ENCODE peak calls at places on chromosomes 16 and 17, in eight cellular contexts. One of them, this sample, is unnamed.

GRCh38 chr16:80932725-80933124 is 74.0 kb downstream of the CMC2 start:
- DNase-seq in A549: peak; percentile 37
- DNase-seq in foreskin fibroblast: peak; percentile 88
- DNase-seq in fibroblast of lung: peak; percentile 92
- DNase-seq in choroid plexus epithelial cell: peak; percentile 77
- DNase-seq in mucosa of descending colon: peak; percentile 51
- DNase-seq in heart right ventricle: peak; percentile 69
- DNase-seq in epithelial cell of esophagus: peak; percentile 91
- DNase-seq in this sample: peak; percentile 95

GRCh38 chr16:29825145-29826044 is 5.1 kb downstream of the MVP start:
- DNase-seq in A549: peak; percentile 78
- DNase-seq in foreskin fibroblast: peak; percentile 81
- DNase-seq in fibroblast of lung: peak; percentile 91
- DNase-seq in choroid plexus epithelial cell: peak; percentile 87
- DNase-seq in mucosa of descending colon: peak; percentile 59
- DNase-seq in heart right ventricle: peak; percentile 52
- DNase-seq in epithelial cell of esophagus: no peak
- DNase-seq in this sample: peak; percentile 93

GRCh38 chr17:2905697-2906595 is 109.7 kb downstream of the RAP1GAP2 start:
- DNase-seq in A549: no peak
- DNase-seq in foreskin fibroblast: no peak
- DNase-seq in fibroblast of lung: no peak
- DNase-seq in choroid plexus epithelial cell: no peak
- DNase-seq in mucosa of descending colon: no peak
- DNase-seq in heart right ventricle: no peak
- DNase-seq in epithelial cell of esophagus: no peak
- DNase-seq in this sample: no peak

GRCh38 chr16:85615852-85616607 is 2.9 kb downstream of the GSE1 start:
- DNase-seq in A549: peak; percentile 79
- DNase-seq in foreskin fibroblast: peak; percentile 39
- DNase-seq in fibroblast of lung: peak; percentile 81
- DNase-seq in choroid plexus epithelial cell: peak; percentile 86
- DNase-seq in mucosa of descending colon: peak; percentile 85
- DNase-seq in heart right ventricle: peak; percentile 75
- DNase-seq in epithelial cell of esophagus: peak; percentile 72
- DNase-seq in this sample: peak; percentile 71

GRCh38 chr16:10578474-10579316 is 1.7 kb downstream of the EMP2 start:
- DNase-seq in A549: no peak
- DNase-seq in foreskin fibroblast: no peak
- DNase-seq in fibroblast of lung: peak; percentile 48
- DNase-seq in choroid plexus epithelial cell: no peak
- DNase-seq in mucosa of descending colon: peak; percentile 65
- DNase-seq in heart right ventricle: peak; percentile 44
- DNase-seq in epithelial cell of esophagus: peak; percentile 48
- DNase-seq in this sample: peak; percentile 20

GRCh38 chr17:57284583-57284982 is 28.3 kb downstream of the MSI2 start:
- DNase-seq in A549: no peak
- DNase-seq in foreskin fibroblast: no peak
- DNase-seq in fibroblast of lung: no peak
- DNase-seq in choroid plexus epithelial cell: no peak
- DNase-seq in mucosa of descending colon: no peak
- DNase-seq in heart right ventricle: no peak
- DNase-seq in epithelial cell of esophagus: no peak
- DNase-seq in this sample: no peak

GRCh38 chr17:61849674-61850073 is 13.7 kb downstream of the BRIP1 start:
- DNase-seq in A549: no peak
- DNase-seq in foreskin fibroblast: no peak
- DNase-seq in fibroblast of lung: no peak
- DNase-seq in choroid plexus epithelial cell: peak; percentile 51
- DNase-seq in mucosa of descending colon: no peak
- DNase-seq in heart right ventricle: no peak
- DNase-seq in epithelial cell of esophagus: peak; percentile 11
- DNase-seq in this sample: peak; percentile 19

GRCh38 chr17:58487589-58488427 is at the start of gene HSF5:
- DNase-seq in A549: no peak
- DNase-seq in foreskin fibroblast: no peak
- DNase-seq in fibroblast of lung: peak; percentile 8
- DNase-seq in choroid plexus epithelial cell: peak; percentile 4
- DNase-seq in mucosa of descending colon: peak; percentile 14
- DNase-seq in heart right ventricle: no peak
- DNase-seq in epithelial cell of esophagus: peak; percentile 19
- DNase-seq in this sample: no peak

GRCh38 chr16:56561126-56561525 is 3.7 kb upstream of the MT4 start:
- DNase-seq in A549: no peak
- DNase-seq in foreskin fibroblast: no peak
- DNase-seq in fibroblast of lung: no peak
- DNase-seq in choroid plexus epithelial cell: no peak
- DNase-seq in mucosa of descending colon: no peak
- DNase-seq in heart right ventricle: no peak
- DNase-seq in epithelial cell of esophagus: no peak
- DNase-seq in this sample: no peak

GRCh38 chr17:78132086-78132676 is 1.6 kb downstream of the TMC8 start:
- DNase-seq in A549: no peak
- DNase-seq in foreskin fibroblast: no peak
- DNase-seq in fibroblast of lung: no peak
- DNase-seq in choroid plexus epithelial cell: no peak
- DNase-seq in mucosa of descending colon: peak; percentile 67
- DNase-seq in heart right ventricle: no peak
- DNase-seq in epithelial cell of esophagus: peak; percentile 60
- DNase-seq in this sample: no peak

GRCh38 chr16:77059441-77059840 is 131.5 kb upstream of the MON1B start:
- DNase-seq in A549: no peak
- DNase-seq in foreskin fibroblast: no peak
- DNase-seq in fibroblast of lung: no peak
- DNase-seq in choroid plexus epithelial cell: no peak
- DNase-seq in mucosa of descending colon: no peak
- DNase-seq in heart right ventricle: no peak
- DNase-seq in epithelial cell of esophagus: no peak
- DNase-seq in this sample: no peak

GRCh38 chr16:65098916-65099315 is 22.9 kb downstream of the CDH11 start:
- DNase-seq in A549: no peak
- DNase-seq in foreskin fibroblast: no peak
- DNase-seq in fibroblast of lung: peak; percentile 66
- DNase-seq in choroid plexus epithelial cell: no peak
- DNase-seq in mucosa of descending colon: no peak
- DNase-seq in heart right ventricle: no peak
- DNase-seq in epithelial cell of esophagus: no peak
- DNase-seq in this sample: no peak

GRCh38 chr16:89131783-89132182 is 38.1 kb downstream of the ACSF3 start:
- DNase-seq in A549: no peak
- DNase-seq in foreskin fibroblast: no peak
- DNase-seq in fibroblast of lung: no peak
- DNase-seq in choroid plexus epithelial cell: no peak
- DNase-seq in mucosa of descending colon: no peak
- DNase-seq in heart right ventricle: no peak
- DNase-seq in epithelial cell of esophagus: no peak
- DNase-seq in this sample: no peak

GRCh38 chr16:57994778-57995177 is 5.7 kb downstream of the ZNF319 start:
- DNase-seq in A549: peak; percentile 77
- DNase-seq in foreskin fibroblast: no peak
- DNase-seq in fibroblast of lung: no peak
- DNase-seq in choroid plexus epithelial cell: peak; percentile 61
- DNase-seq in mucosa of descending colon: peak; percentile 73
- DNase-seq in heart right ventricle: peak; percentile 47
- DNase-seq in epithelial cell of esophagus: peak; percentile 63
- DNase-seq in this sample: peak; percentile 11

GRCh38 chr17:42171831-42172230 is 9.1 kb downstream of the KCNH4 start:
- DNase-seq in A549: no peak
- DNase-seq in foreskin fibroblast: no peak
- DNase-seq in fibroblast of lung: no peak
- DNase-seq in choroid plexus epithelial cell: no peak
- DNase-seq in mucosa of descending colon: no peak
- DNase-seq in heart right ventricle: no peak
- DNase-seq in epithelial cell of esophagus: peak; percentile 78
- DNase-seq in this sample: no peak

GRCh38 chr16:81319221-81319912 is 4.6 kb downstream of the GAN start:
- DNase-seq in A549: peak; percentile 22
- DNase-seq in foreskin fibroblast: peak; percentile 41
- DNase-seq in fibroblast of lung: peak; percentile 83
- DNase-seq in choroid plexus epithelial cell: peak; percentile 85
- DNase-seq in mucosa of descending colon: no peak
- DNase-seq in heart right ventricle: no peak
- DNase-seq in epithelial cell of esophagus: peak; percentile 37
- DNase-seq in this sample: peak; percentile 79

GRCh38 chr16:70250748-70251650 is 741 bp downstream of the EXOSC6 start:
- DNase-seq in A549: peak; percentile 61
- DNase-seq in foreskin fibroblast: peak; percentile 39
- DNase-seq in fibroblast of lung: peak; percentile 62
- DNase-seq in choroid plexus epithelial cell: peak; percentile 59
- DNase-seq in mucosa of descending colon: peak; percentile 45
- DNase-seq in heart right ventricle: no peak
- DNase-seq in epithelial cell of esophagus: peak; percentile 62
- DNase-seq in this sample: peak; percentile 48

GRCh38 chr16:22633280-22633679 is 122.6 kb downstream of the NPIPB5 start:
- DNase-seq in A549: no peak
- DNase-seq in foreskin fibroblast: no peak
- DNase-seq in fibroblast of lung: no peak
- DNase-seq in choroid plexus epithelial cell: no peak
- DNase-seq in mucosa of descending colon: no peak
- DNase-seq in heart right ventricle: no peak
- DNase-seq in epithelial cell of esophagus: no peak
- DNase-seq in this sample: no peak

GRCh38 chr17:8209909-8210760 is at the start of gene AURKB:
- DNase-seq in A549: peak; percentile 98
- DNase-seq in foreskin fibroblast: peak; percentile 95
- DNase-seq in fibroblast of lung: peak; percentile 94
- DNase-seq in choroid plexus epithelial cell: peak; percentile 98
- DNase-seq in mucosa of descending colon: peak; percentile 98
- DNase-seq in heart right ventricle: peak; percentile 98
- DNase-seq in epithelial cell of esophagus: peak; percentile 97
- DNase-seq in this sample: peak; percentile 98

GRCh38 chr17:8210761-8211458 is 535 bp upstream of the AURKB start:
- DNase-seq in A549: no peak
- DNase-seq in foreskin fibroblast: no peak
- DNase-seq in fibroblast of lung: no peak
- DNase-seq in choroid plexus epithelial cell: no peak
- DNase-seq in mucosa of descending colon: peak; percentile 33
- DNase-seq in heart right ventricle: no peak
- DNase-seq in epithelial cell of esophagus: no peak
- DNase-seq in this sample: peak; percentile 4

DNA sequence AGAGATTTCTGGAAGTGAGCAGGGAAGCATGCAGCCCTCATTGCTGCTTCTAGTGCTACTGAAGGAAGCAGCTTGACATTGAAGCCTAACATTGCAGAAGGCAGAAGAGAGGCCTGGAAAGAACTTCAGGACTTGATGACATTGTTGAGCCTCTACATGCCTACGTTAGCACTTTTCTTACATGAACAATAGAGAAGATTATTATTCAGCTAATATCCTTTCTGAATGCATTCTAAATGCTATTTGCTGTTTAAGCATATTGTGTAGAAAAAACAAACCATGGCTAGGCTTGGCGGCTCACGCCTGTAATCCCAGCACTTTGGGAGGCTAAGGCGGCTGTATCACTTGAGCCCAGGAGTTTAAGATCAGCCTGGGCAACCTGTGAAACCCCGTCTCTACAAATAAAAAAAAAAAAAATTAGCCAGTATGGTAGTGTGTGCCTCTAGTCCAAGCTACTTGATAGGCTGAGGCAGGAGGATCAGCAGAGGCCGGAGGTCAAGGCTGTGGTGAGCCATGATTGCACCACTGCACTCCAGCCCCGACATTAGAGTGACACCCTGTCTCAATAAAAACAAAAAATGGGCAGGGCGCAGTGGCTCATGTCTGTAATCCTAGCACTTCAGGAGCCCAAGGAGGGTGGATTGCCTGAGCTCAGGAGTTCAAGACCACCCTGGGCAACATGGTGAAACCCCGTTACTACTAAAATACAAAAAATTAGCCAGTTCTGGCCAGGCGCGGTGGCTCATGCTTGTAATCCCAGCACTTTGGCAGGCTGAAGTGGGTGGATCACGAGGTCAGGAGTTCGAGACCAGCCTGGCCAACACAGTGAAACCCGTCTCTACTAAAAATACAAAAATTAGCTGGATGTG is 2.2 kb upstream of the AURKB start:
- DNase-seq in A549: no peak
- DNase-seq in foreskin fibroblast: peak; percentile 46
- DNase-seq in fibroblast of lung: no peak
- DNase-seq in choroid plexus epithelial cell: peak; percentile 38
- DNase-seq in mucosa of descending colon: no peak
- DNase-seq in heart right ventricle: no peak
- DNase-seq in epithelial cell of esophagus: no peak
- DNase-seq in this sample: no peak
- H3K4me3 ChIP-seq in A549: no peak overlapping the region
- H3K4me3 ChIP-seq in foreskin fibroblast: no peak overlapping the region
- H3K4me3 ChIP-seq in fibroblast of lung: no peak overlapping the region
- H3K4me3 ChIP-seq in choroid plexus epithelial cell: no peak overlapping the region
- H3K4me3 ChIP-seq in mucosa of descending colon: no peak overlapping the region
- H3K4me3 ChIP-seq in heart right ventricle: no peak overlapping the region
- H3K4me3 ChIP-seq in epithelial cell of esophagus: no peak overlapping the region
- H3K4me3 ChIP-seq in this sample: no peak overlapping the region

GRCh38 chr16:2752035-2752849 is at the start of gene SRRM2:
- DNase-seq in A549: peak; percentile 98
- DNase-seq in foreskin fibroblast: peak; percentile 97
- DNase-seq in fibroblast of lung: peak; percentile 95
- DNase-seq in choroid plexus epithelial cell: peak; percentile 97
- DNase-seq in mucosa of descending colon: peak; percentile 97
- DNase-seq in heart right ventricle: peak; percentile 96
- DNase-seq in epithelial cell of esophagus: peak; percentile 96
- DNase-seq in this sample: peak; percentile 97
- TF ChIP-seq CTCF in A549: no peak
- TF ChIP-seq CTCF in foreskin fibroblast: no peak
- TF ChIP-seq CTCF in fibroblast of lung: no peak
- TF ChIP-seq CTCF in choroid plexus epithelial cell: no peak
- TF ChIP-seq CTCF in mucosa of descending colon: no peak
- TF ChIP-seq CTCF in heart right ventricle: no peak
- TF ChIP-seq CTCF in epithelial cell of esophagus: no peak
- TF ChIP-seq CTCF in this sample: no peak

DNA sequence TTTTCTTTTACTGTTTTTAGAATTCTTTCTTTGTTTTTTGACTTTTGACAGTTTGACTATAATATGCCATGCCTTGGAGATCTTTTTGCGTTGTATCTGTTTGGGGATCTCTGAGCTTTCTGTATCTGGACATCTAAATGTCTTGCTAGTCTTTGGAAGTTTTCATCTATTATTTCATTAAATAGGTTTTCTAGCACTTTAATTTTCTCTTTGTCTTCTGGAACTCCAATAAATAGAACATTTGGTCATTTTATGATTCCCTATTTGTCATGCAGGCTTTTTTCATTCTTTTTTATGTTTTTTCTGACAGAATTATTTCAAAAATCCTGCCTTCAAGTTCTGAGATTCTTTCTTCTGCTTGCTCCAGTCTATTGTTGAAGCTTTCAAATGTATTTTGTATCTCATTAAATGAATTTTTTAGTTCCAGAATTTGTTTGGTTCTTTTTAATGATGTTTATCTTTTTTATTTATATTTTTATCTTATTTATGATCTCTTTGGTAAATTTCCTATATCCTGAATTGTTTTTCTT is 201.4 kb downstream of the CHD9NB start:
- DNase-seq in A549: no peak
- DNase-seq in foreskin fibroblast: no peak
- DNase-seq in fibroblast of lung: no peak
- DNase-seq in choroid plexus epithelial cell: no peak
- DNase-seq in mucosa of descending colon: no peak
- DNase-seq in heart right ventricle: no peak
- DNase-seq in epithelial cell of esophagus: no peak
- DNase-seq in this sample: no peak
- H3K4me3 ChIP-seq in A549: no peak overlapping the region
- H3K4me3 ChIP-seq in foreskin fibroblast: no peak overlapping the region
- H3K4me3 ChIP-seq in fibroblast of lung: no peak overlapping the region
- H3K4me3 ChIP-seq in choroid plexus epithelial cell: no peak overlapping the region
- H3K4me3 ChIP-seq in mucosa of descending colon: no peak overlapping the region
- H3K4me3 ChIP-seq in heart right ventricle: no peak overlapping the region
- H3K4me3 ChIP-seq in epithelial cell of esophagus: no peak overlapping the region
- H3K4me3 ChIP-seq in this sample: no peak overlapping the region

GRCh38 chr17:55549140-55549539 is 37.9 kb upstream of the SMIM36 start:
- DNase-seq in A549: peak; percentile 39
- DNase-seq in foreskin fibroblast: peak; percentile 16
- DNase-seq in fibroblast of lung: no peak
- DNase-seq in choroid plexus epithelial cell: peak; percentile 24
- DNase-seq in mucosa of descending colon: no peak
- DNase-seq in heart right ventricle: no peak
- DNase-seq in epithelial cell of esophagus: peak; percentile 22
- DNase-seq in this sample: no peak
- TF ChIP-seq CTCF in A549: peak; percentile 28
- TF ChIP-seq CTCF in foreskin fibroblast: peak; percentile 21
- TF ChIP-seq CTCF in fibroblast of lung: peak; percentile 28
- TF ChIP-seq CTCF in choroid plexus epithelial cell: peak; percentile 34
- TF ChIP-seq CTCF in mucosa of descending colon: no peak
- TF ChIP-seq CTCF in heart right ventricle: peak; percentile 36
- TF ChIP-seq CTCF in epithelial cell of esophagus: no peak
- TF ChIP-seq CTCF in this sample: no peak